ENCODE peak calls at places on chromosomes 16 and 17, in five cellular contexts. I is CD8-positive, alpha-beta memory T cell; F is CD8-positive, alpha-beta T cell; E is AG04450; J is small intestine. V is an unnamed sample.

GRCh38 chr17:42913527-42913926 is 12.9 kb downstream of the G6PC1 start:
- DNase-seq in I (no peak), F (no peak), E (no peak), J (no peak), V (no peak)

GRCh38 chr16:23504076-23504452 is 6.2 kb downstream of the GGA2 start:
- DNase-seq in I (no peak), F (no peak), E (no peak), J (no peak), V (no peak)

GRCh38 chr16:53740476-53740875 is 36.5 kb downstream of the FTO start:
- DNase-seq in I (no peak), F (no peak), E (no peak), J (no peak), V (no peak)

GRCh38 chr17:82544431-82545070 is 25.0 kb downstream of the FOXK2 start:
- DNase-seq in I (no peak), F (no peak), E (no peak), J (no peak), V (no peak)

GRCh38 chr17:77834170-77835115 is 124.1 kb upstream of the TNRC6C start:
- DNase-seq in I (no peak), F (peak), E (peak), J (peak), V (no peak)

GRCh38 chr17:78883533-78884131 is 19.4 kb downstream of the CEP295NL start:
- DNase-seq in I (peak), F (no peak), E (peak), J (no peak), V (peak)

GRCh38 chr17:74846621-74847020 is 13.1 kb downstream of the GRIN2C start:
- DNase-seq in I (no peak), F (no peak), E (no peak), J (no peak), V (no peak)

GRCh38 chr17:33651631-33652030 is 358.5 kb upstream of the ASIC2 start:
- DNase-seq in I (no peak), F (no peak), E (no peak), J (no peak), V (no peak)

GRCh38 chr17:78316867-78317816 is 42.7 kb downstream of the SOCS3 start:
- DNase-seq in I (no peak), F (no peak), E (no peak), J (peak), V (no peak)

GRCh38 chr16:47424846-47425245 is 36.0 kb downstream of the ITFG1 start:
- DNase-seq in I (no peak), F (no peak), E (no peak), J (no peak), V (peak)

GRCh38 chr17:77909816-77910215 is 48.7 kb upstream of the TNRC6C start:
- DNase-seq in I (no peak), F (no peak), E (no peak), J (no peak), V (no peak)

GRCh38 chr17:19703106-19703775 is 13.1 kb downstream of the SLC47A2 start:
- DNase-seq in I (no peak), F (no peak), E (no peak), J (no peak), V (no peak)

GRCh38 chr16:53609536-53609935 is 94.1 kb downstream of the RPGRIP1L start:
- DNase-seq in I (no peak), F (no peak), E (no peak), J (no peak), V (no peak)

GRCh38 chr16:31453255-31454204 is 5.8 kb upstream of the ARMC5 start:
- DNase-seq in I (no peak), F (no peak), E (no peak), J (peak), V (no peak)

GRCh38 chr17:49055181-49055927 is 58.2 kb downstream of the IGF2BP1 start:
- DNase-seq in I (no peak), F (no peak), E (no peak), J (no peak), V (no peak)
- H3K27ac ChIP-seq in I (no peak), F (no peak), E (no peak), J (no peak), V (peak)

GRCh38 chr17:28738680-28739384 is 5.0 kb upstream of the TRAF4 start:
- DNase-seq in I (peak), F (no peak), E (no peak), J (no peak), V (no peak)
- H3K27ac ChIP-seq in I (no peak), F (no peak), E (no peak), J (peak), V (no peak)

GRCh38 chr16:17311333-17312099 is 159.2 kb downstream of the XYLT1 start:
- DNase-seq in I (no peak), F (no peak), E (no peak), J (no peak), V (no peak)
- H3K27ac ChIP-seq in I (no peak), F (no peak), E (no peak), J (no peak), V (no peak)

DNA sequence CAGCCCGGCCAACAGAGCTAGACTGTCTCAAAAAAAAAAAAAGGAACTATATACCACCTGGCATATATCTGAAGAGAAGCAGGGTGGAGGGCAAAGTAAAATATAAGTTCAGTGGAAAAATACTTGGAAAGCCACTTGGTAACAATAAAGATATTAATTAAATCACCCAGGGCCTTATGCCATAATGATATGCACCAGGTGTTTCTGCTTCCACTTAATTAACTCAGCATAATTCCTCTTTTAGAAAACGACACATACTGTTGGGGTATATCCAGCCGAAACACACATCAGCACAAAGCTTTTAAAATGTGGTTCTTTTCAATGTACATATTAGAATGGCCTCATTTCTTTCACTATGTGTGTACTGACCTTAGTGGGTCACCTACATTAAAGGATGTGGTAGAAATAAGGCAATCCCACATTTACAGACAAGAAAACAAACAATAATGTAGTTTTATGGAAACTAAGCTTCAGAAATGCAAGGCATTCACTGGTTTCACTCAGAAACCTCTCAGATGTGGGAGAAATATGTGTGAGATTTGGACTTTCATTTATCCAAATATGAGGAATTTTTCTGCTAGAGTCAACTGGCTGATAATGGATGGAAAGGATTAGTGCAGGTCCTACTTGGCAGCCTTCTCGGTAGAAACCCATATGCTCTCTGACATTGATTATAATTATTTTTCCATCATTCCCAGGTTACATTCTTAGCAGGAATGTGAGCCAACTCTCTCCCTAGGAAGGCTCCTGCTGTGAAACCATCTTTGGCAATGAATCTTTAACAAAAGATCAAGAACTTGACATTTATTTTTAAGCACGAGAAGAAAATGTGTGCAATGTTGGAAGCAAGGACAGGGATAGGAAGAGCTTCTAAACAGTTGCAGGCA is 66.7 kb upstream of the DHX40 start:
- DNase-seq in I (no peak), F (no peak), E (no peak), J (no peak), V (no peak)
- H3K27ac ChIP-seq in I (no peak), F (no peak), E (no peak), J (no peak), V (no peak)

GRCh38 chr17:8466466-8466865 is 30.8 kb downstream of the NDEL1 start:
- DNase-seq in I (no peak), F (no peak), E (peak), J (no peak), V (no peak)

GRCh38 chr17:8468988-8469387 is 33.3 kb downstream of the NDEL1 start:
- DNase-seq in I (no peak), F (no peak), E (no peak), J (no peak), V (no peak)

GRCh38 chr17:8468109-8468508 is 32.4 kb downstream of the NDEL1 start:
- DNase-seq in I (no peak), F (no peak), E (no peak), J (no peak), V (no peak)

GRCh38 chr17:8466873-8467272 is 31.2 kb downstream of the NDEL1 start:
- DNase-seq in I (no peak), F (no peak), E (no peak), J (no peak), V (no peak)

DNA sequence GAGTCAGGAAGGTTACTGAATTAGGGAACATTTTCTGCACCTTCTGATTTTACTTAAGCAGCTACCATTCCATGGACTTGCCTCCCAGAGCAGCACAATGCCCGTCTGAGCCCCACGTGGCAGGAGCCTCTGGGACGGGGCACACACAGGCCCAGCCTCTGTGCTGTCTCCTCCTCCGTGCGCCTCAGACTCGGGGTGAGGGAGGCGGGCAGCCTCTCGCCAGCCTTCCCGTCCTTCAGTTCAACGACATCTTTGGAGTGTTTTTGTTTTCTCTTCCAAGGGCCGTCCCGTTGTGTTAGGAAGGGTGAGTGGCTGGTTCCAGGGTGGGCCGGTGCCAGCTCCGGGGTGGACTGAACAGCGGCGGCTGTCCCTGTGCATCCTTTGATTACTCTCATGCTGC is 31.8 kb downstream of the NDEL1 start:
- DNase-seq in I (no peak), F (no peak), E (no peak), J (no peak), V (no peak)
- H3K27ac ChIP-seq in I (no peak), F (no peak), E (no peak), J (no peak), V (no peak)

GRCh38 chr16:20839504-20839903 is 33.2 kb downstream of the REXO5 start:
- DNase-seq in I (no peak), F (no peak), E (no peak), J (no peak), V (no peak)
- H3K27ac ChIP-seq in I (no peak), F (no peak), E (no peak), J (no peak), V (no peak)

GRCh38 chr16:7470344-7470743 is 137.7 kb downstream of the RBFOX1 start:
- DNase-seq in I (no peak), F (no peak), E (no peak), J (no peak), V (no peak)
- H3K27ac ChIP-seq in I (no peak), F (no peak), E (no peak), J (no peak), V (no peak)

DNA sequence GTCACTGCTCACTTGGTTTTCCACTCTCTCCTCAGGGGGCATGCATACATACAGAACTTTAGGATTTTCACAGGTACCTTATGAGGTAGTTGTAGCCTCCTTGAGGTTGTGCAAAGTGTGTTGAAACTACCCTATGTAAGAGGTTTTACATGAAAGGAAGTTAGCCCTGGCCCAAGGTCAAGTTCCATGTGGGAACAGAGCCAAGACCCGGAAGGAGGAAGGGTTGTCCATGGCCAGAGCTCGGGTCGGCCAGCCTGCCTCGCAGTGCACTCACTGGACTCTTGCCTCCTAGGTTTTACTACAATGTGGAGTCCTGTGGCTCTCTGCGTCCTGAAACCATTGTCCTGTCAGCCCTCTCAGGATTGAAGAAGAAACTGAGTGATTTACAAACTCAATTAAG is 8.2 kb downstream of the POLR2C start:
- DNase-seq in I (no peak), F (no peak), E (no peak), J (peak), V (no peak)
- H3K27ac ChIP-seq in I (no peak), F (no peak), E (no peak), J (peak), V (no peak)

GRCh38 chr16:69928856-69929400 is 22.2 kb upstream of the CLEC18A start:
- DNase-seq in I (no peak), F (no peak), E (no peak), J (no peak), V (no peak)

GRCh38 chr16:69925311-69925710 is 25.8 kb upstream of the CLEC18A start:
- DNase-seq in I (no peak), F (no peak), E (no peak), J (no peak), V (no peak)

GRCh38 chr16:69929480-69929879 is 21.7 kb upstream of the CLEC18A start:
- DNase-seq in I (no peak), F (no peak), E (no peak), J (no peak), V (no peak)

GRCh38 chr16:69926241-69926640 is 24.9 kb upstream of the CLEC18A start:
- DNase-seq in I (no peak), F (no peak), E (no peak), J (no peak), V (no peak)

GRCh38 chr16:69927056-69927757 is 23.9 kb upstream of the CLEC18A start:
- DNase-seq in I (no peak), F (no peak), E (no peak), J (no peak), V (no peak)
- H3K27ac ChIP-seq in I (no peak), F (no peak), E (no peak), J (peak), V (no peak)